ENCODE peak calls at places on chromosomes 5 and 9, in five cellular contexts. F is GM23338, W is MM.1S, C is PC-3, J is SK-N-SH. Q is an unnamed sample.

GRCh38 chr5:178478370-178478769 is 111.8 kb downstream of the COL23A1 start:
- DNase-seq in F (no peak), W (no peak), C (no peak), J (no peak), Q (no peak)

GRCh38 chr5:74232281-74232680 is 408.2 kb downstream of the ENC1 start:
- DNase-seq in F (no peak), W (no peak), C (peak; percentile 77), J (no peak), Q (no peak)

GRCh38 chr5:55691265-55692105 is 20.6 kb downstream of the SLC38A9 start:
- DNase-seq in F (peak; percentile 50), W (peak; percentile 52), C (peak; percentile 48), J (peak; percentile 65), Q (peak; percentile 33)

GRCh38 chr9:15512889-15513288 is 2.1 kb upstream of the PSIP1 start:
- DNase-seq in F (peak; percentile 88), W (no peak), C (no peak), J (no peak), Q (no peak)

GRCh38 chr9:95181226-95181818 is 136.2 kb downstream of the FANCC start:
- DNase-seq in F (peak; percentile 28), W (no peak), C (peak; percentile 56), J (peak; percentile 26), Q (peak; percentile 4)

GRCh38 chr5:94571415-94571814 is 47.0 kb downstream of the KIAA0825 start:
- DNase-seq in F (no peak), W (peak; percentile 55), C (no peak), J (no peak), Q (no peak)

GRCh38 chr9:84121991-84122523 is 141.5 kb downstream of the RMI1 start:
- DNase-seq in F (no peak), W (no peak), C (no peak), J (peak; percentile 59), Q (no peak)

GRCh38 chr9:7879551-7880245 is 80.1 kb upstream of the DMAC1 start:
- DNase-seq in F (peak; percentile 48), W (no peak), C (no peak), J (no peak), Q (no peak)

GRCh38 chr9:97786341-97786740 is 66.7 kb upstream of the FOXE1 start:
- DNase-seq in F (peak; percentile 34), W (no peak), C (peak; percentile 70), J (no peak), Q (peak; percentile 19)

GRCh38 chr5:116361171-116361967 is 213.3 kb downstream of the SEMA6A start:
- DNase-seq in F (peak; percentile 90), W (no peak), C (no peak), J (peak; percentile 37), Q (no peak)

GRCh38 chr5:154098465-154098864 is 59.7 kb downstream of the MFAP3 start:
- DNase-seq in F (no peak), W (no peak), C (no peak), J (no peak), Q (no peak)

GRCh38 chr9:126225611-126226609 is 100.7 kb upstream of the MVB12B start:
- DNase-seq in F (no peak), W (no peak), C (no peak), J (no peak), Q (no peak)

GRCh38 chr9:95552814-95553546 is 36.2 kb upstream of the PTCH1 start:
- DNase-seq in F (peak; percentile 78), W (no peak), C (no peak), J (no peak), Q (no peak)

GRCh38 chr5:9621379-9621903 is 8.7 kb downstream of the TAS2R1 start:
- DNase-seq in F (peak; percentile 18), W (no peak), C (no peak), J (peak; percentile 56), Q (no peak)

GRCh38 chr5:111223086-111223789 is 946 bp upstream of the CAMK4 start:
- DNase-seq in F (no peak), W (no peak), C (peak; percentile 33), J (no peak), Q (no peak)
- H3K9me2 ChIP-seq in F (no peaks in the 10 kb centered on the region), W (no peaks in the 10 kb centered on the region), C (no peaks in the 10 kb centered on the region), J (no peaks in the 10 kb centered on the region), Q (no peaks in the 10 kb centered on the region)

DNA sequence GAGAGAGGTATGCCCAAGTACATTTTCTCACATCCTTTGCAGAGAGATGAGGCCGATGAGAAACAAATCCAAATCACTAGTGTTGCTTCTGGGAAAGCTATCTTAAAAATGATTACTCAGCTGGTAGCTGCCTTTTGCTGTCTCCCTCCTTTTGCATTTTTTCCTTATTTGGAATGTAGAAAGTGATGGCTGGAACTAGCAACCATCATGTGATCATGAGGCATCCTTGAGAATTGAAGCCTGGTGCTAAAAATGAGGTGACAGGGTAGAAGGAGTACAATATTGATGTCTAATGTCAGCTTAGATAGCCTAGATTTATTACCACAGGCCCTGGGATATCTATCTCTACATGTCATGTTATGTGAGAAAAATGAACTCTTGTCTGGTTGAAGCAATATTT is 109.3 kb upstream of the TAF11L2 start:
- DNase-seq in F (no peak), W (no peak), C (no peak), J (no peak), Q (no peak)
- H3K9me2 ChIP-seq in F (no peaks in the 10 kb centered on the region), W (no peaks in the 10 kb centered on the region), C (no peaks in the 10 kb centered on the region), J (no peaks in the 10 kb centered on the region), Q (no peaks in the 10 kb centered on the region)

GRCh38 chr5:871596-872298 is 20.9 kb downstream of the BRD9 start:
- DNase-seq in F (no peak), W (no peak), C (no peak), J (no peak), Q (no peak)
- H3K9me2 ChIP-seq in F (no peaks in the 10 kb centered on the region), W (no peaks in the 10 kb centered on the region), C (no peaks in the 10 kb centered on the region), J (no peaks in the 10 kb centered on the region), Q (no peaks in the 10 kb centered on the region)

GRCh38 chr9:75798484-75798883 is 92.0 kb upstream of the PCSK5 start:
- DNase-seq in F (no peak), W (no peak), C (no peak), J (no peak), Q (no peak)
- H3K9me2 ChIP-seq in F (no peaks in the 10 kb centered on the region), W (no peaks in the 10 kb centered on the region), C (no peaks in the 10 kb centered on the region), J (no peaks in the 10 kb centered on the region), Q (no peaks in the 10 kb centered on the region)

DNA sequence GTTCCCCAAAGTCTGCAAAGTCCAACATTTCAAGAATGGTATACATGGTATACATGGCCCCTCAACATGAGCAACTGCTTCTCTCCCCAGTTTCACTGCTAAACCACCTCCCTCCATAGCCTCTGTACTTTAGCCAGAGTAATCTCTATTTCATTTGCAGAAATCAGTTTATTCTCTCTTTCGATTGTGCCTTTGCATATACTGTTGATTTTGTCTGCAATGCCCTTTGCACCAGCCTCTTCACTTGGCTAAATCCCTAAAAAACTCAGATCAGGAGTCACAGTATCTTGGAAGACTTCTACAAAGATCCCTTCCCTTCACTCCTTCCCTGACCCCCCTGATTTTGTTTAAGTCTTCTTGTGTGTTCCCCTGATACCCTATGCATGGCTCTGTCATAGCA is 4.9 kb upstream of the CCNG1 start:
- DNase-seq in F (no peak), W (no peak), C (no peak), J (no peak), Q (no peak)
- H3K9me2 ChIP-seq in F (peaks cover 6% of the 10 kb centered on the region), W (no peaks in the 10 kb centered on the region), C (no peaks in the 10 kb centered on the region), J (no peaks in the 10 kb centered on the region), Q (no peaks in the 10 kb centered on the region)

GRCh38 chr9:112755059-112755458 is 4.5 kb downstream of the SNX30 start:
- DNase-seq in F (no peak), W (no peak), C (no peak), J (no peak), Q (no peak)
- H3K9me2 ChIP-seq in F (no peaks in the 10 kb centered on the region), W (no peaks in the 10 kb centered on the region), C (no peaks in the 10 kb centered on the region), J (no peaks in the 10 kb centered on the region), Q (no peaks in the 10 kb centered on the region)

Q was measured in HCT116.